ENCODE peak calls at places on chromosomes 12 and 14, in four cellular contexts. R is CD8-positive, alpha-beta T cell; B is ovary; O is iPS DF 6.9. J is an unnamed sample. For H3K36me3, the result is how much of the 10 kb centered on the place peaks cover.

GRCh38 chr12:6703631-6704030 is 3.0 kb upstream of the PIANP start:
- DNase-seq in R (no peak), O (no peak), B (no peak), J (no peak)

GRCh38 chr14:85546390-85546789 is 16.4 kb downstream of the FLRT2 start:
- DNase-seq in R (no peak), B (no peak), O (no peak), J (no peak)

GRCh38 chr12:6765634-6766581 is at the start of gene PTMS:
- DNase-seq in B (peak), R (no peak), O (no peak), J (peak)

GRCh38 chr12:14454098-14454907 is 88.8 kb downstream of the ATF7IP start:
- DNase-seq in B (no peak), O (peak), R (no peak), J (no peak)

GRCh38 chr14:45785240-45785639 is 532.2 kb upstream of the MIS18BP1 start:
- DNase-seq in R (no peak), O (no peak), B (no peak), J (no peak)

GRCh38 chr14:80304125-80304766 is 92.9 kb upstream of the DIO2 start:
- DNase-seq in O (no peak), B (no peak), R (no peak), J (peak)

GRCh38 chr12:95623554-95624170 is 72.4 kb upstream of the USP44 start:
- DNase-seq in O (peak), B (peak), R (no peak), J (peak)

GRCh38 chr12:31033146-31033545 is 40.5 kb upstream of the DDX11 start:
- DNase-seq in R (no peak), B (no peak), O (no peak), J (no peak)

GRCh38 chr12:49901986-49902385 is 1.7 kb downstream of the FAIM2 start:
- DNase-seq in R (no peak), B (no peak), O (no peak), J (no peak)

GRCh38 chr12:79563021-79563739 is 127.6 kb downstream of the PAWR start:
- DNase-seq in O (no peak), B (no peak), R (no peak), J (no peak)

GRCh38 chr14:50040905-50041465 is 75.4 kb downstream of the VCPKMT start:
- DNase-seq in O (no peak), B (no peak), R (no peak), J (no peak)

GRCh38 chr12:93173178-93173957 is 204.4 kb upstream of the NUDT4 start:
- DNase-seq in R (no peak), B (no peak), O (no peak), J (no peak)

GRCh38 chr14:34650786-34651584 is 21.0 kb upstream of the SNX6 start:
- DNase-seq in O (no peak), B (no peak), R (no peak), J (no peak)

GRCh38 chr14:51498411-51499227 is 153.1 kb upstream of the FRMD6 start:
- DNase-seq in O (no peak), B (no peak), R (no peak), J (no peak)

GRCh38 chr14:100065161-100065871 is at the start of gene EVL:
- DNase-seq in R (peak), B (no peak), O (no peak), J (no peak)

GRCh38 chr12:109606261-109607028 is 32.9 kb downstream of the MVK start:
- DNase-seq in R (no peak), O (no peak), B (peak), J (no peak)

GRCh38 chr12:4383304-4383865 is 3.9 kb upstream of the FGF23 start:
- DNase-seq in O (peak), B (no peak), R (no peak), J (no peak)

GRCh38 chr14:99075061-99075460 is 196.9 kb downstream of the BCL11B start:
- DNase-seq in O (no peak), B (no peak), R (no peak), J (no peak)

GRCh38 chr12:105192624-105193225 is 43.2 kb downstream of the APPL2 start:
- DNase-seq in O (no peak), B (no peak), R (no peak), J (no peak)

GRCh38 chr14:61584258-61584657 is 111.1 kb upstream of the HIF1A start:
- DNase-seq in B (no peak), O (no peak), R (no peak), J (no peak)

GRCh38 chr14:69076341-69076740 is 76.6 kb downstream of the DCAF5 start:
- DNase-seq in R (no peak), B (no peak), O (no peak), J (no peak)

GRCh38 chr12:11040162-11040561 is 9.0 kb upstream of the TAS2R31 start:
- DNase-seq in B (no peak), O (no peak), R (no peak), J (no peak)

GRCh38 chr14:96126783-96127271 is 77.8 kb upstream of the BDKRB2 start:
- DNase-seq in O (no peak), R (no peak), B (no peak), J (no peak)

GRCh38 chr12:96585977-96586376 is 96.6 kb downstream of the CFAP54 start:
- DNase-seq in O (no peak), R (no peak), B (no peak), J (no peak)

GRCh38 chr14:99728981-99729451 is 44.9 kb downstream of the CYP46A1 start:
- DNase-seq in O (no peak), R (no peak), B (peak), J (no peak)

GRCh38 chr14:80764921-80765507 is 176.5 kb downstream of the CEP128 start:
- DNase-seq in O (no peak), B (no peak), R (no peak), J (no peak)

GRCh38 chr14:35085441-35085840 is 36.3 kb downstream of the PPP2R3C start:
- DNase-seq in O (no peak), R (no peak), B (no peak), J (no peak)

GRCh38 chr12:75834591-75834990 is 197.0 kb downstream of the PHLDA1 start:
- DNase-seq in O (no peak), B (no peak), R (no peak), J (no peak)

GRCh38 chr14:28461379-28461778 is 305.2 kb upstream of the FOXG1 start:
- DNase-seq in R (no peak), B (no peak), O (no peak), J (no peak)

GRCh38 chr12:9662488-9662887 is 7.0 kb upstream of the CLEC2D start:
- DNase-seq in O (no peak), B (no peak), R (no peak), J (no peak)

GRCh38 chr12:64237382-64237781 is 15.3 kb upstream of the KICS2 start:
- DNase-seq in O (no peak), R (no peak), B (no peak), J (no peak)

GRCh38 chr14:57816568-57817284 is 49.2 kb downstream of the SLC35F4 start:
- DNase-seq in O (no peak), R (no peak), B (no peak), J (no peak)
- H3K27ac ChIP-seq in O (no peak), R (no peak), B (no peak), J (no peak)

GRCh38 chr14:91278383-91278715 is 33.8 kb upstream of the GPR68 start:
- DNase-seq in O (no peak), R (no peak), B (no peak), J (no peak)

GRCh38 chr14:91274796-91275195 is 30.3 kb upstream of the GPR68 start:
- DNase-seq in R (no peak), B (no peak), O (no peak), J (no peak)

GRCh38 chr14:91279354-91279753 is 34.9 kb upstream of the GPR68 start:
- DNase-seq in O (no peak), B (no peak), R (no peak), J (no peak)

GRCh38 chr14:91280129-91280528 is 35.6 kb upstream of the GPR68 start:
- DNase-seq in B (no peak), O (no peak), R (no peak), J (no peak)

GRCh38 chr14:91277546-91278382 is 33.3 kb upstream of the GPR68 start:
- DNase-seq in R (no peak), O (no peak), B (no peak), J (no peak)
- H3K36me3 ChIP-seq in R (half or more), O (under half), B (under half), J (under half)

DNA sequence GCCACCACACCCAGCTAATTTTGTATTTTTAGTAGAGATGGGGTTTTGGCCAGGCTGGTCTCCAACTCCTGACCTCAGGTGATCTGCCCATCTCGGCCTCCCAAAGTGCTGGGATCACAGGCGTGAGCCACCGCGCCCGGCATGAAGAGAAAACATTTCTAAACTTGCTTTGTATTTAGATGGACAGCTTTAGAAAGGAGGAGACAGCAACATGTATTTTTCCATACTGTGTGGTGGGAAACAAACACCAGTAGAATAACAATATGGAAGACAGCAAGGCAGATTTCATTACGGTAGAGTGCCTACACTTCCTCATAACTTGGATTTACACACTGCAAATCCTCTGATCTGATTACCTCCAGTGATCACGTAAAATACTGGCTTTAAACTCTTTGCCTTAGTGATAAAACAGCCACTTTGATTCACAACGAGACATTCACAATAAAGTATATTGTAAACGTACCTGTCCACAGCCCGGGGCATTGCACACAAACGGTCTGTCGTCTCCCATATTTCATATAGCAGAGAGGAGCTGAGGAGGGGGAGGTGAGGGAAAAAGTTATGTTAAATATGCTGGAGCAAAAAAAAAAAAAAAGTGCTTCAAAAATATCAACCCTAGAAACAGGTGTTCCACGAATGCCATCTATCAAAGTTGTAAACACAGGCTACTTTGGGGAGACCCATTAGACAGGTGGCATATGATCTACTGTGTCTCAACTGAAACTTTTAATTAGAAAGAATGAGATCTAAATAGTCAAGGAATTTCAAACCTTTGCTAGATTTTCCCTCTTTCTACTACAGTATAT is 25.5 kb downstream of the ATF7 start:
- DNase-seq in B (no peak), O (no peak), R (no peak), J (no peak)
- H3K27ac ChIP-seq in B (no peak), O (no peak), R (no peak), J (no peak)

GRCh38 chr12:57154804-57155434 is 7.5 kb upstream of the LRP1-AS start:
- DNase-seq in O (no peak), B (no peak), R (no peak), J (no peak)
- H3K36me3 ChIP-seq in O (under half), B (under half), R (under half), J (half or more)

J was measured in tibial nerve.